ENCODE peak calls at places on chromosome 13, in six cellular contexts. N, O, R, H, T and S are unnamed samples.

GRCh38 chr13:48843630-48844380 is 131.9 kb upstream of the FNDC3A start:
- DNase-seq in T (no peak), H (no peak), N (no peak), R (no peak), O (no peak), S (no peak)

GRCh38 chr13:110470272-110471009 is 91.1 kb downstream of the RAB20 start:
- DNase-seq in R (no peak), N (peak; percentile 69), T (no peak), H (no peak), O (no peak), S (no peak)

GRCh38 chr13:39676315-39676876 is 20.9 kb downstream of the COG6 start:
- DNase-seq in T (peak; percentile 67), N (peak; percentile 19), O (peak; percentile 40), H (peak; percentile 66), R (peak; percentile 84), S (peak; percentile 59)

GRCh38 chr13:46122304-46122703 is 17.5 kb upstream of the CPB2 start:
- DNase-seq in H (no peak), R (no peak), T (no peak), O (no peak), N (no peak), S (no peak)

GRCh38 chr13:50592412-50593145 is 250.9 kb downstream of the DLEU7 start:
- DNase-seq in H (peak; percentile 88), T (peak; percentile 66), O (no peak), N (no peak), R (no peak), S (no peak)

GRCh38 chr13:106570354-106570822 is 2.5 kb upstream of the ARGLU1 start:
- DNase-seq in T (no peak), N (peak; percentile 32), O (peak; percentile 92), R (peak; percentile 95), H (peak; percentile 43), S (peak; percentile 83)

GRCh38 chr13:103039183-103039582 is 27.0 kb downstream of the SLC10A2 start:
- DNase-seq in O (no peak), R (no peak), T (no peak), N (no peak), H (no peak), S (no peak)

GRCh38 chr13:25860862-25861261 is 191.0 kb downstream of the SHISA2 start:
- DNase-seq in R (no peak), O (no peak), N (no peak), T (peak; percentile 87), H (peak; percentile 24), S (no peak)

GRCh38 chr13:50081106-50081898 is 66.1 kb downstream of the KCNRG start:
- DNase-seq in N (peak; percentile 68), R (peak; percentile 79), O (no peak), T (no peak), H (peak; percentile 59), S (peak; percentile 71)

GRCh38 chr13:111336666-111337065 is 16.2 kb downstream of the TEX29 start:
- DNase-seq in O (no peak), N (no peak), H (peak; percentile 8), R (no peak), T (no peak), S (peak; percentile 40)

GRCh38 chr13:57629821-57630235 is 1.7 kb upstream of the PCDH17 start:
- DNase-seq in T (peak; percentile 23), R (no peak), O (no peak), N (peak; percentile 95), H (peak; percentile 67), S (peak; percentile 94)

GRCh38 chr13:41496420-41497234 is 39.3 kb downstream of the RGCC start:
- DNase-seq in R (no peak), O (no peak), N (no peak), T (no peak), H (peak; percentile 70), S (no peak)

GRCh38 chr13:37429976-37430375 is 168.6 kb downstream of the POSTN start:
- DNase-seq in H (peak; percentile 95), T (no peak), R (no peak), N (no peak), O (no peak), S (no peak)

GRCh38 chr13:86684402-86684801 is 885.2 kb upstream of the SLITRK6 start:
- DNase-seq in H (no peak), O (no peak), N (no peak), T (peak; percentile 55), R (no peak), S (no peak)

GRCh38 chr13:24684600-24684998 is 4.4 kb downstream of the ATP12A start:
- DNase-seq in T (no peak), N (no peak), O (no peak), H (peak; percentile 59), R (no peak), S (no peak)

GRCh38 chr13:101523732-101524131 is 71.3 kb downstream of the ITGBL1 start:
- DNase-seq in H (peak; percentile 94), T (peak; percentile 67), N (no peak), R (no peak), O (no peak), S (no peak)

GRCh38 chr13:76696370-76696769 is 189.8 kb downstream of the KCTD12 start:
- DNase-seq in H (peak; percentile 52), T (no peak), R (no peak), O (no peak), N (peak; percentile 4), S (peak; percentile 38)

GRCh38 chr13:51277943-51278342 is 55.7 kb downstream of the FAM124A start:
- DNase-seq in T (no peak), O (no peak), H (no peak), R (no peak), N (no peak), S (no peak)

GRCh38 chr13:30567072-30567471 is 50.6 kb upstream of the USPL1 start:
- DNase-seq in O (no peak), T (no peak), N (no peak), R (peak; percentile 85), H (no peak), S (no peak)

GRCh38 chr13:78520425-78520824 is 82.9 kb downstream of the POU4F1 start:
- DNase-seq in R (no peak), T (no peak), H (no peak), O (no peak), N (no peak), S (no peak)

GRCh38 chr13:101242720-101243119 is 173.6 kb downstream of the NALCN start:
- DNase-seq in O (no peak), T (no peak), H (no peak), R (no peak), N (no peak), S (no peak)

GRCh38 chr13:59111711-59112110 is 1052.0 kb downstream of the DIAPH3 start:
- DNase-seq in R (no peak), H (peak; percentile 0), N (no peak), T (no peak), O (no peak), S (no peak)

GRCh38 chr13:69571606-69572323 is 535.9 kb upstream of the ATXN8OS start:
- DNase-seq in N (no peak), H (no peak), O (no peak), R (no peak), T (no peak), S (no peak)

GRCh38 chr13:26011208-26011573 is 40.6 kb downstream of the SHISA2 start:
- DNase-seq in R (no peak), N (no peak), O (no peak), H (no peak), T (no peak), S (no peak)

DNA sequence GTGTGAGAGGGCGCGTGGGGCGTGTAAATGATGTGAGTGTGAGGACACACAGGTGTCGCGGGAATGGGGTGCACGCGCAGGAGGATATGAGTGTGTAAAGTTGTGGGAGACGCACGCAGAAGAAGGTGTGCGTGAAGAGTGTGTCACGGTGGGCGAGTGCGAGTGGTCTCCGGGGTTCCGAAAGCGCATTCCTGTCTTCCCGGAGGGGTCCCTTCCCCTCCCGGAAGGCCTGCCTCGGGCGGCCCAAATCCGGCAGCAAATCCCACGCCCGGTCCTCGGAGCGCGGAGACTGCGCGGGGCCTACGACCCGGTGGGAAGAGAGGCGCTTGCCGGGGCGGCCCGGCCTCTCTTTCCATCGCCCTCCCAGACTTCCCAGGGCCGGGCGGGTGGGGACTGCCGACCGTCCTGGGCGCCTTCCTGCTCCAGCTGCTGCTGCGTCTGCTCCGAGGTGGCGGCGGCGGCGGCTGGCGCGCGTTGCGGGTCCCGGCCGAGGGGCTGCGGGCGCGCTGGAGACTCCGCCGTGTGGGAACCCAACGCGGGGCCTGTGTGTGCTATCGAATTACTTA is 2.1 kb downstream of the ZIC5 start:
- DNase-seq in R (no peak), N (peak; percentile 56), O (no peak), H (no peak), T (no peak), S (no peak)
- H3K9me3 ChIP-seq in R (no peaks in the 10 kb centered on the region), N (no peaks in the 10 kb centered on the region), O (no peaks in the 10 kb centered on the region), H (no peaks in the 10 kb centered on the region), T (no peaks in the 10 kb centered on the region), S (no peaks in the 10 kb centered on the region)

GRCh38 chr13:35879111-35879510 is 252.1 kb downstream of the DCLK1 start:
- DNase-seq in H (no peak), T (no peak), R (no peak), O (no peak), N (no peak), S (no peak)
- H3K9me2 ChIP-seq in H (no peaks in the 10 kb centered on the region), T (no peaks in the 10 kb centered on the region), R (no peaks in the 10 kb centered on the region), O (no peaks in the 10 kb centered on the region), N (no peaks in the 10 kb centered on the region), S (no peaks in the 10 kb centered on the region)

GRCh38 chr13:27921421-27921960 is 1.7 kb downstream of the PDX1 start:
- DNase-seq in R (no peak), T (no peak), N (peak; percentile 34), H (no peak), O (no peak), S (no peak)
- H3K27me3 ChIP-seq in R (no peaks in the 10 kb centered on the region), T (peaks cover 17% of the 10 kb centered on the region), N (peaks cover 98% of the 10 kb centered on the region), H (peaks cover 99% of the 10 kb centered on the region), O (no peaks in the 10 kb centered on the region), S (peaks cover 100% of the 10 kb centered on the region)

GRCh38 chr13:79997244-79997643 is 343.7 kb downstream of the SPRY2 start:
- DNase-seq in H (no peak), T (no peak), R (no peak), N (no peak), O (no peak), S (no peak)

GRCh38 chr13:79999601-80000000 is 341.3 kb downstream of the SPRY2 start:
- DNase-seq in O (no peak), N (no peak), H (no peak), T (no peak), R (no peak), S (no peak)

GRCh38 chr13:79998386-79998785 is 342.5 kb downstream of the SPRY2 start:
- DNase-seq in R (no peak), N (no peak), H (no peak), T (no peak), O (no peak), S (no peak)

GRCh38 chr13:79992111-79992510 is 348.8 kb downstream of the SPRY2 start:
- DNase-seq in R (no peak), T (no peak), N (no peak), H (no peak), O (no peak), S (no peak)

DNA sequence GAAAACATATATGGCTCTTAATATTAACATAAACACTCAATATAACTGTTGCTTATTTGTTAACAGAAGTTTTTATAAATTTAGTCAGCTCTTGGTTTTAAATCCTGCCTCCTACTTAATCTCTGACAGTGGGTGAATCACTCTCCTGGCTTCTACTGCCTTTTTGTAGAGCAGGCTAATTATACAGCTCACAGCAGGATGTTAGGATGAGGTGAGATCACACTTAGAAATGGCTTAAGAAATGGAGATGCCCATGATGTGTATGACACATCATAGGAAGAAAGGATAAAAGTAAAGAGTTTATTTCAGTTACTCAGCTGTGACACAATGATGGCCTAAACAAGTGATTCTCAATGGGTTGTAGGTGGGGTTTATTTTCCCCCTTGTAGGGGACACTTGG is 345.6 kb downstream of the SPRY2 start:
- DNase-seq in O (no peak), R (no peak), T (peak; percentile 52), H (peak; percentile 95), N (no peak), S (no peak)
- H3K9me3 ChIP-seq in O (no peaks in the 10 kb centered on the region), R (peaks cover 7% of the 10 kb centered on the region), T (no peaks in the 10 kb centered on the region), H (no peaks in the 10 kb centered on the region), N (no peaks in the 10 kb centered on the region), S (no peaks in the 10 kb centered on the region)